ENCODE peak calls at places on chromosome 13, in ten cellular contexts. H, C, L, O, R, M, P, T, G and B are unnamed samples.

GRCh38 chr13:81760316-81760715 is 1419.4 kb upstream of the SPRY2 start:
- DNase-seq in H (no peak), C (no peak), L (no peak), O (no peak), R (no peak), M (no peak), P (no peak), T (no peak), G (no peak), B (no peak)

GRCh38 chr13:23743269-23743668 is 145.9 kb downstream of the MIPEP start:
- DNase-seq in H (no peak), C (no peak), L (no peak), O (no peak), R (no peak), M (no peak), P (no peak), T (no peak), G (no peak), B (no peak)

GRCh38 chr13:23680836-23681235 is 110.6 kb downstream of the TNFRSF19 start:
- DNase-seq in H (no peak), C (no peak), L (no peak), O (no peak), R (no peak), M (no peak), P (no peak), T (no peak), G (no peak), B (no peak)

GRCh38 chr13:111474136-111475002 is 153.9 kb downstream of the TEX29 start:
- DNase-seq in H (no peak), C (no peak), L (peak), O (no peak), R (peak), M (peak), P (no peak), T (no peak), G (peak), B (peak)

GRCh38 chr13:21150013-21150412 is 26.3 kb downstream of the SKA3 start:
- DNase-seq in H (no peak), C (no peak), L (no peak), O (no peak), R (no peak), M (no peak), P (no peak), T (no peak), G (no peak), B (no peak)

GRCh38 chr13:25352230-25352629 is 19.5 kb upstream of the ATP8A2 start:
- DNase-seq in H (no peak), C (no peak), L (no peak), O (no peak), R (no peak), M (no peak), P (no peak), T (no peak), G (no peak), B (peak)

GRCh38 chr13:23608704-23609413 is 38.6 kb downstream of the TNFRSF19 start:
- DNase-seq in H (peak), C (peak), L (no peak), O (peak), R (no peak), M (peak), P (peak), T (peak), G (peak), B (peak)

GRCh38 chr13:109790951-109791605 is 4.7 kb upstream of the IRS2 start:
- DNase-seq in H (no peak), C (no peak), L (no peak), O (peak), R (peak), M (peak), P (no peak), T (no peak), G (peak), B (peak)

GRCh38 chr13:90511903-90512302 is 835.6 kb upstream of the MIR17HG start:
- DNase-seq in H (no peak), C (no peak), L (no peak), O (no peak), R (no peak), M (no peak), P (no peak), T (no peak), G (no peak), B (no peak)

GRCh38 chr13:21673592-21674270 is 2.9 kb downstream of the FGF9 start:
- DNase-seq in H (no peak), C (peak), L (peak), O (peak), R (peak), M (peak), P (no peak), T (no peak), G (peak), B (peak)

GRCh38 chr13:113291997-113292862 is 4.8 kb upstream of the LAMP1 start:
- DNase-seq in H (peak), C (no peak), L (no peak), O (peak), R (no peak), M (peak), P (peak), T (no peak), G (no peak), B (peak)
- TF ChIP-seq POLR2A in H (no peak), C (no peak), L (no peak), O (peak), R (no peak), M (no peak), P (no peak), T (no peak), G (no peak), B (no peak)

GRCh38 chr13:43730642-43731041 is 56.1 kb downstream of the ENOX1 start:
- DNase-seq in H (no peak), C (peak), L (no peak), O (peak), R (no peak), M (peak), P (no peak), T (no peak), G (no peak), B (no peak)
- TF ChIP-seq POLR2A in H (no peak), C (no peak), L (no peak), O (no peak), R (no peak), M (no peak), P (no peak), T (no peak), G (no peak), B (no peak)

DNA sequence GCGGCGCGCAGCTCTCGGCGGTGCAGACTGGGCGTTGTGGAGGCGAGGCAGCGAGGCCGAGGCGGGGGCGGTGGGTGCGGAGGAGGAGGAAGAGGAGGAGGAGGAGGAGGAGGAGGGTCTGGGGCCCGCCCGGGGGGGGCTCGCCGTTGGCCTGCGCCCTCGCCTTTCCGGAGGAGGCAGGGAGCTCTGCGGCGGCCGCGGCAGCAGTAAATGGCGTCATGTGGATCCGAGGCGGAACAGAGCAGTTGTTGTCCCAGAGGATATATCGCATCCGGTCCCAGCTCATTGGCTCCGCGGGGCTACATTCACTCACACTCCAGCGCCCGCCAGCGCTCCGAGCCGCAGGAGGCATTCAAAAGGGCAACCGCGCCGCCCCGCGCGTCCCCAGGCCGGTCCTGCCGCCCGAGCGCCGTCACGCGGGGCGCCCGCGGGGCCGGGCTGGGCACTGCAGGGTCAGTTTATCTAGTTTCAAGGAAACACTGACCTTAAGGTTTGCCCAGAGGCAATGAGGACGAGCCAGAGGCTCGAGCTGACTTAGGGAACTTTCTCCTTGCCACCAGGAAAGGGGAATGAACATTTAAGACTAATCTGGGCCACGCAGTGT is at the start of gene SPRY2:
- DNase-seq in H (peak), C (peak), L (no peak), O (peak), R (peak), M (peak), P (peak), T (peak), G (peak), B (peak)
- TF ChIP-seq POLR2A in H (no peak), C (peak), L (no peak), O (peak), R (peak), M (peak), P (peak), T (no peak), G (peak), B (peak)

DNA sequence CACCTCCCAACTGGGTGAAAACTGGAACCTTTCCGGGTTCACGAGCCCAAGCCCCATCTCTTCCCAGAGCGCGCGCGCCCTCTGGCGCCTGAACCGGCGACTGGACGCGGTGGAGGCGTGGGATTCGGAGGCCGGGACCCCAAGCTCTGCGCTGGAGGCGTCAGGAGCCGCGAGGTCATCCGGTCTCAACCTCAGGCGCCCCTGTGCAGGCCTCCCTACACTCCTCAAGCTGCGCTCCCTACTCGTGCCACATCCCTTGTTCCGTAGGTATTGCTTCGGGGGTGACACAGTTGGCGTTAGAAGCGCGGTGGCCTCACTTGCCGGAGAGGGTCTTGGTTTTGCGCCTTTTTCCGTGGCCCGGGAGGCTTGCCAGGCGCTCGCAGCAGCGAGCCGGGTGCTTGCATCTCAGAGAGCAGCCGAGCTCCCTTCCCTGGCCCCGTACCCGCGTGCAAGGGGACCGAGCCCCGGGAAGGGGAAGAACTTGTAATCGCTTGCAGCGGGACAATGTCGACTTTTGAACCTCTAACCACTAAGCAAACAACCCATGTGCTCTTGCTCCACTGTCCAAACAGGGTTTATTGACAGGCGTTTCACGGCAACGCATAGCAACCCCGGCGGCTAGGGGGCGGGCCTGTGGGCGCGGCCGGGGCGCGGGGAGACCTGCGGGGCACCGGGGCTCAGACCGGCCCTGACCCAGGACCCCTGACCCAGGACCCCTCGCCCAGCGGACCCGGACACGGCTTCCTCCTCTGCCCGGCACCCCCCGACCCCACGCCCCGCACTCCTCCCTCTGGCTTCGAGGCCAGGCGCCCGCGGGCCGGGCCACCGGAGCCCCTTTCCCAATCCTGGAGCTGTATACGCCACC is 8.5 kb downstream of the CDX2 start:
- DNase-seq in H (no peak), C (no peak), L (no peak), O (no peak), R (peak), M (no peak), P (no peak), T (no peak), G (peak), B (peak)
- TF ChIP-seq POLR2A in H (no peak), C (no peak), L (no peak), O (no peak), R (no peak), M (no peak), P (no peak), T (no peak), G (peak), B (no peak)

GRCh38 chr13:30464496-30465351 is 1.0 kb downstream of the HMGB1 start:
- DNase-seq in H (peak), C (peak), L (peak), O (peak), R (no peak), M (peak), P (peak), T (peak), G (peak), B (peak)

GRCh38 chr13:30466358-30466714 is 600 bp upstream of the HMGB1 start:
- DNase-seq in H (no peak), C (no peak), L (no peak), O (no peak), R (no peak), M (peak), P (no peak), T (no peak), G (no peak), B (no peak)

GRCh38 chr13:30463820-30464495 is 1.8 kb downstream of the HMGB1 start:
- DNase-seq in H (peak), C (peak), L (no peak), O (peak), R (no peak), M (peak), P (no peak), T (peak), G (peak), B (peak)

GRCh38 chr13:30466841-30467252 is 1.1 kb upstream of the HMGB1 start:
- DNase-seq in H (no peak), C (no peak), L (no peak), O (no peak), R (no peak), M (peak), P (no peak), T (no peak), G (no peak), B (peak)

GRCh38 chr13:30465541-30466357 is at the start of gene HMGB1:
- DNase-seq in H (peak), C (peak), L (peak), O (peak), R (peak), M (peak), P (peak), T (peak), G (peak), B (peak)
- TF ChIP-seq POLR2A in H (no peak), C (peak), L (peak), O (peak), R (peak), M (peak), P (peak), T (peak), G (peak), B (peak)

GRCh38 chr13:113981201-113981605 is 7.3 kb upstream of the C13orf46 start:
- DNase-seq in H (peak), C (no peak), L (no peak), O (no peak), R (peak), M (no peak), P (peak), T (no peak), G (peak), B (no peak)
- TF ChIP-seq POLR2A in H (no peak), C (no peak), L (no peak), O (no peak), R (no peak), M (no peak), P (no peak), T (no peak), G (no peak), B (no peak)

DNA sequence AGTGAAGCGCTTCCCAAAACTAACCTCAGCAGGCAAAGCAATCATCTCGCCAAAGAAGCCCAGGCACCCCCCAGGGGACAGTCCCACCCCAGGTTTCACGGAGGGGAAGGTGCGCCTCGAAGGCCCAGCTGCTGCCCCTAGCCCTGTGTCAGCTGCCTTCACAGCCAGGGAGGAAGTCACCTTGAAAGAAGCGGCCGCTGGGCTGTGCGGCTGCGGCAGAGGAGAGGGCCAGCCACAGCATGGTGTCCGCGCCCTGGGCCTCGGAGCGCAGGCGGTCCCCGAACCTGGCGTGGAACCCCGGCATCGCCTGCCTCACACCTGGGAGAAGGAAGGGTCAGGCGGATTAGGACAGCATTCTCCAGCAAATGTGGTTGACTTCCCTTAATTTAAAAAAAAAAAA is 35.0 kb downstream of the DHRS12 start:
- DNase-seq in H (no peak), C (no peak), L (no peak), O (no peak), R (no peak), M (no peak), P (no peak), T (no peak), G (no peak), B (no peak)
- TF ChIP-seq POLR2A in H (no peak), C (no peak), L (no peak), O (no peak), R (no peak), M (no peak), P (no peak), T (no peak), G (no peak), B (no peak)

GRCh38 chr13:79480954-79481684 is at the start of gene NDFIP2:
- DNase-seq in H (peak), C (peak), L (peak), O (peak), R (peak), M (peak), P (peak), T (peak), G (peak), B (peak)
- TF ChIP-seq POLR2A in H (no peak), C (peak), L (peak), O (peak), R (peak), M (peak), P (peak), T (no peak), G (peak), B (peak)

GRCh38 chr13:98482476-98483444 is 94.1 kb downstream of the STK24 start:
- DNase-seq in H (peak), C (peak), L (no peak), O (peak), R (peak), M (peak), P (peak), T (no peak), G (peak), B (no peak)

GRCh38 chr13:98485561-98485960 is 91.3 kb downstream of the STK24 start:
- DNase-seq in H (no peak), C (no peak), L (no peak), O (no peak), R (no peak), M (no peak), P (peak), T (no peak), G (no peak), B (no peak)

GRCh38 chr13:98483636-98484288 is 93.1 kb downstream of the STK24 start:
- DNase-seq in H (no peak), C (no peak), L (no peak), O (no peak), R (no peak), M (peak), P (peak), T (no peak), G (no peak), B (no peak)

GRCh38 chr13:98486412-98486811 is 90.5 kb downstream of the STK24 start:
- DNase-seq in H (no peak), C (no peak), L (no peak), O (no peak), R (no peak), M (no peak), P (peak), T (no peak), G (no peak), B (peak)

GRCh38 chr13:98484289-98485219 is 92.4 kb downstream of the STK24 start:
- DNase-seq in H (peak), C (peak), L (no peak), O (peak), R (peak), M (peak), P (peak), T (peak), G (peak), B (peak)
- TF ChIP-seq POLR2A in H (no peak), C (no peak), L (peak), O (peak), R (peak), M (peak), P (no peak), T (no peak), G (no peak), B (no peak)